ENCODE peak calls at places on chromosomes 5 and 9, in nine cellular contexts. One of them, this sample, is unnamed.

GRCh38 chr9:135217836-135218235 is 130.4 kb downstream of the OLFM1 start:
- DNase-seq in pancreas: no peak
- DNase-seq in KBM-7: no peak
- DNase-seq in activated T-cell treated with anti-CD3 and anti-CD28 coated beads for 1 hour: no peak
- DNase-seq in lung: no peak
- DNase-seq in aorta: peak; percentile 33
- DNase-seq in RKO: no peak
- DNase-seq in heart left ventricle: no peak
- DNase-seq in NB4: no peak
- DNase-seq in this sample: no peak

GRCh38 chr5:179530069-179530998 is 20.0 kb upstream of the RUFY1 start:
- DNase-seq in NB4: peak; percentile 34
- DNase-seq in heart left ventricle: peak; percentile 82
- DNase-seq in KBM-7: no peak
- DNase-seq in RKO: no peak
- DNase-seq in pancreas: no peak
- DNase-seq in lung: peak; percentile 54
- DNase-seq in activated T-cell treated with anti-CD3 and anti-CD28 coated beads for 1 hour: peak; percentile 59
- DNase-seq in aorta: peak; percentile 82
- DNase-seq in this sample: no peak

GRCh38 chr9:109107402-109108240 is 12.1 kb downstream of the TMEM245 start:
- DNase-seq in activated T-cell treated with anti-CD3 and anti-CD28 coated beads for 1 hour: no peak
- DNase-seq in RKO: peak; percentile 53
- DNase-seq in heart left ventricle: no peak
- DNase-seq in pancreas: no peak
- DNase-seq in lung: no peak
- DNase-seq in KBM-7: no peak
- DNase-seq in NB4: no peak
- DNase-seq in aorta: no peak
- DNase-seq in this sample: no peak

GRCh38 chr5:78586251-78586650 is 62.3 kb downstream of the LHFPL2 start:
- DNase-seq in NB4: peak; percentile 90
- DNase-seq in KBM-7: peak; percentile 36
- DNase-seq in activated T-cell treated with anti-CD3 and anti-CD28 coated beads for 1 hour: no peak
- DNase-seq in lung: no peak
- DNase-seq in aorta: peak; percentile 71
- DNase-seq in pancreas: no peak
- DNase-seq in RKO: peak; percentile 32
- DNase-seq in heart left ventricle: no peak
- DNase-seq in this sample: peak; percentile 48

GRCh38 chr5:123098767-123099513 is 9.9 kb downstream of the PRDM6 start:
- DNase-seq in heart left ventricle: no peak
- DNase-seq in NB4: no peak
- DNase-seq in RKO: no peak
- DNase-seq in aorta: no peak
- DNase-seq in pancreas: no peak
- DNase-seq in lung: no peak
- DNase-seq in KBM-7: no peak
- DNase-seq in activated T-cell treated with anti-CD3 and anti-CD28 coated beads for 1 hour: no peak
- DNase-seq in this sample: no peak

GRCh38 chr9:124863371-124863831 is 1.5 kb downstream of the ARPC5L start:
- DNase-seq in heart left ventricle: no peak
- DNase-seq in aorta: no peak
- DNase-seq in KBM-7: no peak
- DNase-seq in pancreas: no peak
- DNase-seq in NB4: no peak
- DNase-seq in activated T-cell treated with anti-CD3 and anti-CD28 coated beads for 1 hour: no peak
- DNase-seq in RKO: no peak
- DNase-seq in lung: peak; percentile 61
- DNase-seq in this sample: no peak

GRCh38 chr5:39131210-39132127 is 57.3 kb upstream of the RICTOR start:
- DNase-seq in NB4: no peak
- DNase-seq in RKO: no peak
- DNase-seq in lung: no peak
- DNase-seq in heart left ventricle: no peak
- DNase-seq in KBM-7: peak; percentile 11
- DNase-seq in pancreas: no peak
- DNase-seq in activated T-cell treated with anti-CD3 and anti-CD28 coated beads for 1 hour: no peak
- DNase-seq in aorta: no peak
- DNase-seq in this sample: no peak

GRCh38 chr5:43110606-43111170 is 10.0 kb upstream of the ZNF131 start:
- DNase-seq in RKO: peak; percentile 24
- DNase-seq in activated T-cell treated with anti-CD3 and anti-CD28 coated beads for 1 hour: peak; percentile 17
- DNase-seq in lung: no peak
- DNase-seq in pancreas: no peak
- DNase-seq in aorta: no peak
- DNase-seq in KBM-7: no peak
- DNase-seq in NB4: no peak
- DNase-seq in heart left ventricle: no peak
- DNase-seq in this sample: no peak

GRCh38 chr5:135019314-135019713 is 14.7 kb downstream of the PITX1 start:
- DNase-seq in KBM-7: no peak
- DNase-seq in aorta: no peak
- DNase-seq in heart left ventricle: no peak
- DNase-seq in NB4: no peak
- DNase-seq in pancreas: no peak
- DNase-seq in lung: no peak
- DNase-seq in RKO: no peak
- DNase-seq in activated T-cell treated with anti-CD3 and anti-CD28 coated beads for 1 hour: no peak
- DNase-seq in this sample: no peak

GRCh38 chr5:7878381-7878873 is 9.5 kb downstream of the MTRR start:
- DNase-seq in heart left ventricle: no peak
- DNase-seq in pancreas: no peak
- DNase-seq in activated T-cell treated with anti-CD3 and anti-CD28 coated beads for 1 hour: no peak
- DNase-seq in KBM-7: no peak
- DNase-seq in lung: no peak
- DNase-seq in aorta: no peak
- DNase-seq in RKO: no peak
- DNase-seq in NB4: peak; percentile 92
- DNase-seq in this sample: no peak

GRCh38 chr5:64637837-64638443 is 52.4 kb upstream of the SHISAL2B start:
- DNase-seq in activated T-cell treated with anti-CD3 and anti-CD28 coated beads for 1 hour: no peak
- DNase-seq in heart left ventricle: no peak
- DNase-seq in lung: no peak
- DNase-seq in aorta: no peak
- DNase-seq in NB4: peak; percentile 4
- DNase-seq in RKO: no peak
- DNase-seq in KBM-7: no peak
- DNase-seq in pancreas: no peak
- DNase-seq in this sample: no peak

GRCh38 chr9:17627641-17628040 is 48.8 kb downstream of the SH3GL2 start:
- DNase-seq in heart left ventricle: no peak
- DNase-seq in lung: no peak
- DNase-seq in activated T-cell treated with anti-CD3 and anti-CD28 coated beads for 1 hour: no peak
- DNase-seq in aorta: no peak
- DNase-seq in pancreas: no peak
- DNase-seq in KBM-7: no peak
- DNase-seq in RKO: no peak
- DNase-seq in NB4: no peak
- DNase-seq in this sample: no peak

GRCh38 chr9:124800306-124801259 is 23.6 kb downstream of the OLFML2A start:
- DNase-seq in heart left ventricle: peak; percentile 78
- DNase-seq in RKO: no peak
- DNase-seq in activated T-cell treated with anti-CD3 and anti-CD28 coated beads for 1 hour: no peak
- DNase-seq in NB4: no peak
- DNase-seq in pancreas: peak; percentile 35
- DNase-seq in aorta: peak; percentile 83
- DNase-seq in KBM-7: no peak
- DNase-seq in lung: peak; percentile 49
- DNase-seq in this sample: no peak

GRCh38 chr5:23776684-23777083 is 269.3 kb downstream of the PRDM9 start:
- DNase-seq in heart left ventricle: no peak
- DNase-seq in NB4: no peak
- DNase-seq in KBM-7: no peak
- DNase-seq in activated T-cell treated with anti-CD3 and anti-CD28 coated beads for 1 hour: no peak
- DNase-seq in aorta: no peak
- DNase-seq in RKO: no peak
- DNase-seq in lung: no peak
- DNase-seq in pancreas: no peak
- DNase-seq in this sample: no peak

GRCh38 chr9:130927995-130928900 is 10.8 kb downstream of the FIBCD1 start:
- DNase-seq in activated T-cell treated with anti-CD3 and anti-CD28 coated beads for 1 hour: no peak
- DNase-seq in RKO: peak; percentile 63
- DNase-seq in aorta: no peak
- DNase-seq in KBM-7: no peak
- DNase-seq in lung: no peak
- DNase-seq in heart left ventricle: peak; percentile 30
- DNase-seq in pancreas: peak; percentile 66
- DNase-seq in NB4: no peak
- DNase-seq in this sample: no peak

GRCh38 chr5:73183491-73183891 is 10.5 kb downstream of the TMEM174 start:
- DNase-seq in aorta: no peak
- DNase-seq in lung: no peak
- DNase-seq in NB4: no peak
- DNase-seq in pancreas: no peak
- DNase-seq in heart left ventricle: no peak
- DNase-seq in activated T-cell treated with anti-CD3 and anti-CD28 coated beads for 1 hour: no peak
- DNase-seq in KBM-7: no peak
- DNase-seq in RKO: no peak
- DNase-seq in this sample: no peak

GRCh38 chr5:157528036-157528632 is 47.4 kb downstream of the ADAM19 start:
- DNase-seq in RKO: no peak
- DNase-seq in NB4: no peak
- DNase-seq in aorta: no peak
- DNase-seq in pancreas: no peak
- DNase-seq in heart left ventricle: peak; percentile 52
- DNase-seq in activated T-cell treated with anti-CD3 and anti-CD28 coated beads for 1 hour: no peak
- DNase-seq in KBM-7: no peak
- DNase-seq in lung: no peak
- DNase-seq in this sample: no peak

GRCh38 chr5:168152660-168153059 is 138.8 kb upstream of the WWC1 start:
- DNase-seq in activated T-cell treated with anti-CD3 and anti-CD28 coated beads for 1 hour: no peak
- DNase-seq in lung: no peak
- DNase-seq in heart left ventricle: no peak
- DNase-seq in pancreas: no peak
- DNase-seq in RKO: no peak
- DNase-seq in KBM-7: no peak
- DNase-seq in NB4: no peak
- DNase-seq in aorta: no peak
- DNase-seq in this sample: no peak

GRCh38 chr5:16737173-16737572 is 120.4 kb upstream of the RETREG1 start:
- DNase-seq in KBM-7: no peak
- DNase-seq in heart left ventricle: no peak
- DNase-seq in activated T-cell treated with anti-CD3 and anti-CD28 coated beads for 1 hour: no peak
- DNase-seq in lung: no peak
- DNase-seq in RKO: no peak
- DNase-seq in NB4: no peak
- DNase-seq in pancreas: no peak
- DNase-seq in aorta: no peak
- DNase-seq in this sample: no peak

GRCh38 chr5:138573949-138574670 is 1.1 kb downstream of the HSPA9 start:
- DNase-seq in RKO: peak; percentile 87
- DNase-seq in lung: no peak
- DNase-seq in pancreas: no peak
- DNase-seq in aorta: no peak
- DNase-seq in heart left ventricle: no peak
- DNase-seq in KBM-7: peak; percentile 24
- DNase-seq in activated T-cell treated with anti-CD3 and anti-CD28 coated beads for 1 hour: no peak
- DNase-seq in NB4: peak; percentile 58
- DNase-seq in this sample: no peak

GRCh38 chr5:1555808-1556681 is 32.3 kb upstream of the LPCAT1 start:
- DNase-seq in lung: peak; percentile 34
- DNase-seq in activated T-cell treated with anti-CD3 and anti-CD28 coated beads for 1 hour: no peak
- DNase-seq in heart left ventricle: no peak
- DNase-seq in KBM-7: no peak
- DNase-seq in pancreas: no peak
- DNase-seq in NB4: no peak
- DNase-seq in RKO: no peak
- DNase-seq in aorta: no peak
- DNase-seq in this sample: no peak

GRCh38 chr5:95955996-95956899 is 5.4 kb downstream of the ELL2 start:
- DNase-seq in lung: no peak
- DNase-seq in NB4: no peak
- DNase-seq in pancreas: no peak
- DNase-seq in activated T-cell treated with anti-CD3 and anti-CD28 coated beads for 1 hour: no peak
- DNase-seq in heart left ventricle: no peak
- DNase-seq in KBM-7: no peak
- DNase-seq in RKO: no peak
- DNase-seq in aorta: no peak
- DNase-seq in this sample: no peak

GRCh38 chr5:50969207-50970145 is 303.0 kb downstream of the PARP8 start:
- DNase-seq in pancreas: no peak
- DNase-seq in aorta: no peak
- DNase-seq in lung: no peak
- DNase-seq in KBM-7: no peak
- DNase-seq in NB4: no peak
- DNase-seq in heart left ventricle: no peak
- DNase-seq in RKO: no peak
- DNase-seq in activated T-cell treated with anti-CD3 and anti-CD28 coated beads for 1 hour: no peak
- DNase-seq in this sample: no peak

GRCh38 chr9:91073049-91073810 is 271.6 kb downstream of the SYK start:
- DNase-seq in NB4: no peak
- DNase-seq in pancreas: no peak
- DNase-seq in RKO: no peak
- DNase-seq in activated T-cell treated with anti-CD3 and anti-CD28 coated beads for 1 hour: no peak
- DNase-seq in KBM-7: no peak
- DNase-seq in heart left ventricle: no peak
- DNase-seq in aorta: no peak
- DNase-seq in lung: no peak
- DNase-seq in this sample: no peak

GRCh38 chr5:134579284-134579771 is 53.3 kb downstream of the SAR1B start:
- DNase-seq in aorta: no peak
- DNase-seq in heart left ventricle: no peak
- DNase-seq in RKO: no peak
- DNase-seq in NB4: no peak
- DNase-seq in pancreas: no peak
- DNase-seq in lung: no peak
- DNase-seq in KBM-7: no peak
- DNase-seq in activated T-cell treated with anti-CD3 and anti-CD28 coated beads for 1 hour: no peak
- DNase-seq in this sample: no peak

GRCh38 chr5:127863610-127864395 is 160.6 kb downstream of the CCDC192 start:
- DNase-seq in pancreas: no peak
- DNase-seq in NB4: no peak
- DNase-seq in KBM-7: no peak
- DNase-seq in aorta: no peak
- DNase-seq in lung: no peak
- DNase-seq in heart left ventricle: no peak
- DNase-seq in activated T-cell treated with anti-CD3 and anti-CD28 coated beads for 1 hour: no peak
- DNase-seq in RKO: no peak
- DNase-seq in this sample: no peak

GRCh38 chr5:124649548-124650501 is 96.6 kb downstream of the ZNF608 start:
- DNase-seq in pancreas: peak; percentile 31
- DNase-seq in heart left ventricle: peak; percentile 76
- DNase-seq in KBM-7: peak; percentile 97
- DNase-seq in aorta: peak; percentile 91
- DNase-seq in RKO: no peak
- DNase-seq in lung: peak; percentile 73
- DNase-seq in NB4: peak; percentile 94
- DNase-seq in activated T-cell treated with anti-CD3 and anti-CD28 coated beads for 1 hour: peak; percentile 57
- DNase-seq in this sample: peak; percentile 84

GRCh38 chr5:96958977-96959376 is 23.1 kb downstream of the LNPEP start:
- DNase-seq in lung: no peak
- DNase-seq in aorta: no peak
- DNase-seq in NB4: no peak
- DNase-seq in KBM-7: no peak
- DNase-seq in heart left ventricle: no peak
- DNase-seq in RKO: no peak
- DNase-seq in activated T-cell treated with anti-CD3 and anti-CD28 coated beads for 1 hour: no peak
- DNase-seq in pancreas: no peak
- DNase-seq in this sample: no peak

GRCh38 chr5:142946547-142947426 is 176.6 kb downstream of the ARHGAP26 start:
- DNase-seq in NB4: no peak
- DNase-seq in heart left ventricle: no peak
- DNase-seq in activated T-cell treated with anti-CD3 and anti-CD28 coated beads for 1 hour: no peak
- DNase-seq in pancreas: peak; percentile 85
- DNase-seq in aorta: no peak
- DNase-seq in KBM-7: no peak
- DNase-seq in RKO: no peak
- DNase-seq in lung: no peak
- DNase-seq in this sample: no peak

GRCh38 chr5:142427529-142427928 is 102.7 kb upstream of the SPRY4 start:
- DNase-seq in lung: no peak
- DNase-seq in heart left ventricle: no peak
- DNase-seq in NB4: no peak
- DNase-seq in activated T-cell treated with anti-CD3 and anti-CD28 coated beads for 1 hour: no peak
- DNase-seq in KBM-7: no peak
- DNase-seq in pancreas: no peak
- DNase-seq in RKO: no peak
- DNase-seq in aorta: no peak
- DNase-seq in this sample: no peak

GRCh38 chr5:143146161-143146560 is 257.3 kb downstream of the NR3C1 start:
- DNase-seq in aorta: no peak
- DNase-seq in KBM-7: no peak
- DNase-seq in NB4: no peak
- DNase-seq in pancreas: no peak
- DNase-seq in heart left ventricle: no peak
- DNase-seq in lung: no peak
- DNase-seq in activated T-cell treated with anti-CD3 and anti-CD28 coated beads for 1 hour: no peak
- DNase-seq in RKO: no peak
- DNase-seq in this sample: no peak

This sample was measured in GDM1.